ENCODE peak calls at places on chromosomes 1 and 21, in seven cellular contexts. O is body of pancreas, B is tibial artery, P is RWPE1, W is ascending aorta, Q is brain microvascular endothelial cell, J is ovary. S is an unnamed sample.

GRCh38 chr1:189751311-189751710 is 726.4 kb downstream of the BRINP3 start:
- DNase-seq in O (no peak), B (no peak), P (no peak), W (no peak), Q (no peak), J (no peak), S (no peak)

GRCh38 chr1:62234709-62235108 is 40.1 kb downstream of the L1TD1 start:
- DNase-seq in O (no peak), B (no peak), P (no peak), W (no peak), Q (no peak), J (no peak), S (no peak)

GRCh38 chr1:198117267-198117666 is 39.5 kb upstream of the NEK7 start:
- DNase-seq in O (no peak), B (no peak), P (no peak), W (no peak), Q (no peak), J (no peak), S (no peak)

GRCh38 chr1:245590726-245591125 is 435.9 kb downstream of the KIF26B start:
- DNase-seq in O (no peak), B (no peak), P (peak), W (no peak), Q (no peak), J (no peak), S (no peak)

GRCh38 chr21:46307625-46308024 is 16.0 kb downstream of the C21orf58 start:
- DNase-seq in O (no peak), B (no peak), P (no peak), W (no peak), Q (peak), J (no peak), S (no peak)

GRCh38 chr21:42111811-42112210 is 40.7 kb downstream of the UMODL1 start:
- DNase-seq in O (no peak), B (no peak), P (no peak), W (no peak), Q (no peak), J (no peak), S (peak)

GRCh38 chr1:37308571-37308960 is 165.8 kb upstream of the ZC3H12A start:
- DNase-seq in O (no peak), B (no peak), P (no peak), W (no peak), Q (no peak), J (no peak), S (no peak)

GRCh38 chr1:220692436-220693228 is 2.5 kb downstream of the C1orf115 start:
- DNase-seq in O (no peak), B (no peak), P (no peak), W (no peak), Q (no peak), J (no peak), S (no peak)

GRCh38 chr1:145695781-145696629 is 11.2 kb downstream of the PDZK1 start:
- DNase-seq in O (peak), B (no peak), P (no peak), W (no peak), Q (no peak), J (no peak), S (no peak)

GRCh38 chr21:46542588-46543092 is 62.2 kb downstream of the S100B start:
- DNase-seq in O (no peak), B (no peak), P (no peak), W (no peak), Q (no peak), J (no peak), S (no peak)

GRCh38 chr1:43543567-43543966 is 12.9 kb downstream of the PTPRF start:
- DNase-seq in O (no peak), B (no peak), P (no peak), W (no peak), Q (no peak), J (no peak), S (no peak)

GRCh38 chr1:236471653-236472052 is 52.1 kb upstream of the LGALS8 start:
- DNase-seq in O (no peak), B (no peak), P (no peak), W (no peak), Q (no peak), J (no peak), S (no peak)

GRCh38 chr1:229664133-229664689 is 38.2 kb downstream of the URB2 start:
- DNase-seq in O (peak), B (no peak), P (peak), W (no peak), Q (peak), J (no peak), S (no peak)

GRCh38 chr1:11581455-11581854 is 72.8 kb downstream of the FBXO2 start:
- DNase-seq in O (no peak), B (no peak), P (no peak), W (no peak), Q (no peak), J (no peak), S (no peak)

GRCh38 chr1:219374636-219375035 is 201.0 kb downstream of the LYPLAL1 start:
- DNase-seq in O (no peak), B (no peak), P (no peak), W (no peak), Q (no peak), J (no peak), S (no peak)

GRCh38 chr1:219383273-219383672 is 209.6 kb downstream of the LYPLAL1 start:
- DNase-seq in O (no peak), B (no peak), P (no peak), W (no peak), Q (no peak), J (no peak), S (no peak)

GRCh38 chr1:219380463-219380862 is 206.8 kb downstream of the LYPLAL1 start:
- DNase-seq in O (no peak), B (no peak), P (no peak), W (no peak), Q (no peak), J (no peak), S (no peak)

GRCh38 chr1:219381396-219381795 is 207.7 kb downstream of the LYPLAL1 start:
- DNase-seq in O (no peak), B (no peak), P (no peak), W (no peak), Q (no peak), J (no peak), S (no peak)

GRCh38 chr1:219379691-219380090 is 206.0 kb downstream of the LYPLAL1 start:
- DNase-seq in O (no peak), B (no peak), P (no peak), W (no peak), Q (no peak), J (no peak), S (no peak)
- H3K27ac ChIP-seq in O (no peak), B (no peak), P (no peak), W (no peak), Q (no peak), J (no peak), S (no peak)

DNA sequence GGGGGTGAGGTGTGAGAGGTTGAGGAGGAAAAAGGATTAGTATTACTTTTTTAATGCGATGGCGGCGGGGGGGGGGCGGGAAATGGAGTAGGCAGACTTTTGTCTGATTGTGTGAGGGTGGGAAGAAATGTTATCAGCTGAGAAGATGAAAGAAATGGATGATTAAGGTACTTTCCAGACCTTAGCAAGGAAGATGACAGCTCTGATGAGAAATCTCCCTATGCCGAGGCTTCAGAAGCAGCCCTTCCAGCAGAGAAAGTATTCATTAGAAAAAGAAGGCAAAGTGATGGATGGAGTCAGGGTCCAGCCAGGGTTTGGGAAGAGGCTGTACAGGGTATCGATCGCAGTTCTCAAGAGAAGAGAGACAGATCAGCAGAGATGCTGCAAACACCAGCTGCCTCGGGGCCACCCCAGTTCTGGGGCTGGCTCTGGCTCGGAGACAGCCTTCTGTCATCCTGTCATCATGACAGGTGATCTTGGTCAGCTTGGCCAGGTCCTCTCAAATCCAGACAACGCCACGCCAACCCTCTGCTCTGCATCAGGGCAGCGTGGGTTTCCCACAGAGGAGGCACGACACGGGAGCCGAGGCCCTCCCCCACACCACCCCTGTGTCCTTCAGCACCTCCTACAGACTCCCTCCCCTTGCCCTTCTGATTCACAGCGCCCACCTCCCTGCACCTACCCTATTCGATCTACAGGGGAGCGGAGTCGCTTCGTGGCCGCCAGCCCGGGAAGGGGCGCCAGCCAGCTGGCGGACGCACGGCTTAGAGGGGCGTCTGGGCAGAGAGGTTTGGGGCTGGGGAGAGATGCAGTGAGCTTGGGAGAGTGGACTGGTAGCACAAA is 688 bp upstream of the ATXN7L2 start:
- DNase-seq in O (peak), B (peak), P (no peak), W (peak), Q (no peak), J (peak), S (peak)
- H3K27ac ChIP-seq in O (no peak), B (peak), P (peak), W (peak), Q (no peak), J (no peak), S (peak)

GRCh38 chr1:112395261-112395831 is 668 bp upstream of the CTTNBP2NL start:
- DNase-seq in O (no peak), B (no peak), P (no peak), W (no peak), Q (no peak), J (no peak), S (no peak)
- H3K27ac ChIP-seq in O (peak), B (peak), P (peak), W (peak), Q (peak), J (peak), S (peak)

DNA sequence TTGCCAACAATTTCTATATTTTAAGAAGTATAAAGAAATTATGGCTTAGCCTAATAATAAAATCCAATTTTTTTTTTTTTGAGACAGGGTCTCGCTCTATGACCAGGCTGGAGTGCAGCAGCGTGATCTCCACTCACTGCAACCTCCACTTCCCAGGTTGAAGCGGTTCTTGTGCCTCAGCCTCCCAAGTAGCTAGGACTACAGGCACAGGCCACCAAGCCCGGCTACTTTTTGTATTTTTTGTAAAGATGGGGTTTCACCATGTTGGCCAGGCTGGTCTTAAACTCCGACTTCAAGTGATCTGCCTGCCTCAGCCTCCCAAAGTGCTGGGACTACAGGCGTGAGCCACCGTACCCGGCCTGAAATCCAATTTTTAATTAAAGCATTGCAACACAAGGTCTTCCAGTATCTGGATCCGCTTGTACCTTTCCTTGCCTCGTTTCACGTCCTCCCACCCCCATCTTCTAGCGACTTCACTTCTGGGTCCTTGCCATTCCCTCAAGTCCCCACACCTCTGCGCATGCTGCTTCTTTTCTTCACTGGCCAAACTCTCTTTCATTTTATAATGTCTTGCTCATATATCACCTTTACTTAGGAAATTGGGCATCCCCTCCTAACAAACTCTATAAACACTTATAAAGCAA is 2.3 kb downstream of the FUBP1 start:
- DNase-seq in O (no peak), B (no peak), P (no peak), W (no peak), Q (no peak), J (no peak), S (no peak)
- H3K27ac ChIP-seq in O (no peak), B (peak), P (peak), W (peak), Q (no peak), J (no peak), S (peak)

GRCh38 chr1:44808938-44809917 is 905 bp downstream of the BTBD19 start:
- DNase-seq in O (peak), B (peak), P (no peak), W (peak), Q (peak), J (peak), S (peak)

GRCh38 chr1:44810101-44810761 is 1.9 kb downstream of the BTBD19 start:
- DNase-seq in O (peak), B (peak), P (no peak), W (peak), Q (no peak), J (peak), S (peak)

GRCh38 chr1:44811234-44811633 is 2.9 kb downstream of the BTBD19 start:
- DNase-seq in O (no peak), B (no peak), P (no peak), W (no peak), Q (no peak), J (peak), S (peak)

GRCh38 chr1:44811714-44812151 is 3.4 kb downstream of the BTBD19 start:
- DNase-seq in O (no peak), B (peak), P (no peak), W (peak), Q (peak), J (peak), S (peak)

GRCh38 chr1:44812822-44813543 is 4.7 kb downstream of the BTBD19 start:
- DNase-seq in O (peak), B (peak), P (no peak), W (no peak), Q (no peak), J (peak), S (no peak)
- H3K27ac ChIP-seq in O (peak), B (peak), P (peak), W (peak), Q (peak), J (peak), S (peak)

S was measured in right cardiac atrium.